ENCODE peak calls at places on chromosomes 12 and 14, in nine cellular contexts. H, A, J, R, T, Z, S, E and C are unnamed samples.

GRCh38 chr14:38257500-38257899 is 1.6 kb upstream of the CLEC14A start:
- DNase-seq in H (no peak), A (no peak), J (no peak), R (no peak), T (no peak), Z (no peak), S (no peak), E (no peak), C (no peak)

GRCh38 chr12:53481108-53481442 is 18.2 kb downstream of the MAP3K12 start:
- DNase-seq in H (no peak), A (no peak), J (no peak), R (no peak), T (no peak), Z (no peak), S (no peak), E (no peak), C (no peak)

GRCh38 chr14:50599700-50600444 is 39.9 kb downstream of the ATL1 start:
- DNase-seq in H (no peak), A (peak; percentile 34), J (peak; percentile 35), R (no peak), T (peak; percentile 3), Z (no peak), S (no peak), E (no peak), C (no peak)

GRCh38 chr14:21347201-21347600 is 36.6 kb downstream of the SUPT16H start:
- DNase-seq in H (no peak), A (no peak), J (no peak), R (no peak), T (no peak), Z (no peak), S (no peak), E (no peak), C (no peak)

GRCh38 chr12:124440841-124441381 is 126.5 kb downstream of the NCOR2 start:
- DNase-seq in H (no peak), A (no peak), J (no peak), R (no peak), T (no peak), Z (no peak), S (no peak), E (no peak), C (no peak)

GRCh38 chr14:51023964-51024363 is 70.9 kb downstream of the TRIM9 start:
- DNase-seq in H (no peak), A (no peak), J (no peak), R (no peak), T (no peak), Z (no peak), S (no peak), E (no peak), C (no peak)

GRCh38 chr12:125561-125960 is 59.0 kb downstream of the IQSEC3 start:
- DNase-seq in H (no peak), A (no peak), J (no peak), R (no peak), T (no peak), Z (no peak), S (no peak), E (no peak), C (no peak)

GRCh38 chr12:51507188-51507587 is 82.6 kb downstream of the SLC4A8 start:
- DNase-seq in H (no peak), A (no peak), J (no peak), R (no peak), T (no peak), Z (no peak), S (no peak), E (no peak), C (no peak)

GRCh38 chr12:118781692-118782091 is 199.6 kb upstream of the SRRM4 start:
- DNase-seq in H (no peak), A (no peak), J (no peak), R (no peak), T (no peak), Z (no peak), S (no peak), E (no peak), C (no peak)

GRCh38 chr12:48165089-48166031 is 8.0 kb upstream of the ASB8 start:
- DNase-seq in H (no peak), A (peak; percentile 61), J (peak; percentile 49), R (peak; percentile 56), T (peak; percentile 35), Z (no peak), S (peak; percentile 34), E (peak; percentile 67), C (no peak)

GRCh38 chr12:92558806-92559205 is 144.0 kb upstream of the PLEKHG7 start:
- DNase-seq in H (no peak), A (no peak), J (no peak), R (no peak), T (no peak), Z (no peak), S (no peak), E (no peak), C (no peak)

GRCh38 chr14:94853920-94854319 is 84.0 kb upstream of the GSC start:
- DNase-seq in H (no peak), A (no peak), J (no peak), R (no peak), T (no peak), Z (no peak), S (no peak), E (no peak), C (no peak)

GRCh38 chr12:77433799-77434198 is 368.4 kb upstream of the E2F7 start:
- DNase-seq in H (no peak), A (no peak), J (no peak), R (no peak), T (no peak), Z (no peak), S (no peak), E (no peak), C (no peak)

GRCh38 chr14:58141893-58142292 is 10.1 kb downstream of the ARMH4 start:
- DNase-seq in H (no peak), A (no peak), J (no peak), R (no peak), T (no peak), Z (no peak), S (no peak), E (no peak), C (no peak)

GRCh38 chr14:61196792-61197191 is 84.3 kb downstream of the TMEM30B start:
- DNase-seq in H (no peak), A (peak; percentile 14), J (no peak), R (no peak), T (no peak), Z (no peak), S (no peak), E (no peak), C (no peak)

GRCh38 chr12:32264995-32265394 is 134.4 kb upstream of the FGD4 start:
- DNase-seq in H (peak; percentile 29), A (no peak), J (no peak), R (no peak), T (peak; percentile 67), Z (no peak), S (no peak), E (no peak), C (no peak)

GRCh38 chr14:45089813-45090212 is 5.9 kb downstream of the PRPF39 start:
- DNase-seq in H (no peak), A (no peak), J (peak; percentile 23), R (no peak), T (no peak), Z (no peak), S (no peak), E (no peak), C (no peak)

GRCh38 chr12:109714141-109714912 is 702 bp downstream of the FAM222A start:
- DNase-seq in H (peak; percentile 29), A (peak; percentile 54), J (no peak), R (peak; percentile 42), T (no peak), Z (no peak), S (peak; percentile 56), E (peak; percentile 49), C (no peak)

GRCh38 chr14:54138354-54139038 is 181.9 kb upstream of the BMP4 start:
- DNase-seq in H (no peak), A (no peak), J (no peak), R (no peak), T (no peak), Z (no peak), S (no peak), E (no peak), C (no peak)

GRCh38 chr14:48398675-48399282 is 723.4 kb upstream of the MDGA2 start:
- DNase-seq in H (peak; percentile 12), A (peak; percentile 78), J (peak; percentile 28), R (no peak), T (peak; percentile 50), Z (no peak), S (no peak), E (no peak), C (no peak)

GRCh38 chr12:47247418-47247817 is 167.7 kb upstream of the AMIGO2 start:
- DNase-seq in H (no peak), A (no peak), J (no peak), R (no peak), T (no peak), Z (no peak), S (no peak), E (no peak), C (no peak)

GRCh38 chr12:10661338-10661737 is 12.5 kb downstream of the STYK1 start:
- DNase-seq in H (no peak), A (no peak), J (no peak), R (no peak), T (no peak), Z (no peak), S (no peak), E (no peak), C (no peak)

GRCh38 chr12:121825041-121825523 is 21.3 kb downstream of the SETD1B start:
- DNase-seq in H (no peak), A (no peak), J (no peak), R (no peak), T (no peak), Z (no peak), S (no peak), E (no peak), C (no peak)

GRCh38 chr12:106239241-106239950 is 8.4 kb downstream of the CKAP4 start:
- DNase-seq in H (no peak), A (no peak), J (no peak), R (no peak), T (no peak), Z (no peak), S (no peak), E (no peak), C (no peak)